ENCODE peak calls at places on chromosomes 3 and 15, in six cellular contexts. A is SW 1271; F is hippocampal formation; O is A549; C is activated naive CD4-positive, alpha-beta T cell treated with Interleukin-2 at 50 U/mL for 16 hours; Y is fibroblast of mammary gland. X is an unnamed sample.
A peak's percentile ranks its signal among the peaks of the same experiment; 100 is the strongest.

GRCh38 chr3:36707623-36708409 is 56.5 kb downstream of the DCLK3 start:
- DNase-seq in F (no peak), A (peak; percentile 22), Y (peak; percentile 65), O (peak; percentile 93), C (no peak), X (no peak)

GRCh38 chr15:89090791-89091666 is 2.8 kb downstream of the ABHD2 start:
- DNase-seq in A (peak; percentile 53), O (no peak), C (peak; percentile 51), F (no peak), Y (peak; percentile 80), X (peak; percentile 69)

GRCh38 chr15:68561146-68561545 is 17.6 kb upstream of the CORO2B start:
- DNase-seq in O (no peak), Y (no peak), A (no peak), F (no peak), C (no peak), X (no peak)

GRCh38 chr3:100993309-100993708 is at the start of gene ABI3BP:
- DNase-seq in O (peak; percentile 41), F (no peak), C (no peak), Y (peak; percentile 94), A (no peak), X (no peak)

GRCh38 chr15:23877502-23878412 is 190.7 kb upstream of the NDN start:
- DNase-seq in O (peak; percentile 55), Y (peak; percentile 12), A (peak; percentile 4), C (no peak), F (peak; percentile 7), X (peak; percentile 11)

GRCh38 chr3:190718691-190719090 is 143.8 kb downstream of the GMNC start:
- DNase-seq in C (no peak), A (no peak), Y (peak; percentile 82), O (no peak), F (no peak), X (no peak)

GRCh38 chr3:41346698-41347097 is 147.4 kb downstream of the CTNNB1 start:
- DNase-seq in Y (peak; percentile 39), C (no peak), O (no peak), A (no peak), F (no peak), X (no peak)

GRCh38 chr3:71107926-71108325 is 475.6 kb downstream of the FOXP1 start:
- DNase-seq in F (no peak), O (no peak), Y (peak; percentile 68), A (no peak), C (no peak), X (no peak)

GRCh38 chr15:40104865-40105516 is 3.7 kb downstream of the BMF start:
- DNase-seq in A (no peak), Y (peak; percentile 78), C (peak; percentile 82), F (peak; percentile 85), O (peak; percentile 69), X (peak; percentile 85)

GRCh38 chr3:151345854-151346253 is 16.5 kb upstream of the P2RY13 start:
- DNase-seq in O (no peak), F (no peak), Y (peak; percentile 79), C (no peak), A (no peak), X (no peak)

GRCh38 chr15:41474941-41475340 is 18.7 kb upstream of the ITPKA start:
- DNase-seq in F (no peak), A (no peak), Y (no peak), O (no peak), C (no peak), X (no peak)

GRCh38 chr3:16658004-16658932 is 53.0 kb upstream of the DAZL start:
- DNase-seq in O (no peak), A (no peak), C (no peak), F (no peak), Y (peak; percentile 13), X (no peak)

GRCh38 chr3:125382323-125382722 is 7.2 kb upstream of the ZNF148 start:
- DNase-seq in O (no peak), Y (no peak), C (no peak), F (no peak), A (no peak), X (no peak)

GRCh38 chr3:183377307-183377959 is 51.0 kb downstream of the MCF2L2 start:
- DNase-seq in A (no peak), F (no peak), O (no peak), C (no peak), Y (peak; percentile 22), X (no peak)

GRCh38 chr3:192835818-192836468 is 81.7 kb downstream of the MB21D2 start:
- DNase-seq in O (no peak), A (no peak), F (no peak), Y (peak; percentile 93), C (no peak), X (no peak)

GRCh38 chr15:56763082-56763481 is 29.8 kb upstream of the ZNF280D start:
- DNase-seq in A (no peak), C (no peak), Y (no peak), O (no peak), F (no peak), X (no peak)

GRCh38 chr15:22952826-22953579 is 27.2 kb downstream of the CYFIP1 start:
- DNase-seq in C (no peak), A (no peak), O (no peak), F (no peak), Y (peak; percentile 38), X (no peak)

GRCh38 chr3:153925826-153926514 is 195.2 kb upstream of the ARHGEF26 start:
- DNase-seq in Y (peak; percentile 83), O (no peak), C (no peak), F (no peak), A (no peak), X (no peak)

GRCh38 chr15:64547275-64547674 is 86.9 kb downstream of the ZNF609 start:
- DNase-seq in A (no peak), C (no peak), F (no peak), O (no peak), Y (no peak), X (no peak)

GRCh38 chr3:124606180-124606579 is 124.1 kb upstream of the UMPS start:
- DNase-seq in F (no peak), Y (no peak), O (no peak), C (no peak), A (no peak), X (no peak)

GRCh38 chr15:72229076-72229946 is 1.7 kb downstream of the PKM start:
- DNase-seq in O (no peak), F (no peak), A (no peak), C (peak; percentile 50), Y (peak; percentile 92), X (peak; percentile 5)

GRCh38 chr3:44862221-44862637 is 517 bp downstream of the TMEM42 start:
- DNase-seq in Y (peak; percentile 36), C (no peak), F (peak; percentile 45), A (no peak), O (no peak), X (no peak)

GRCh38 chr3:59839810-59840515 is 790.1 kb upstream of the CFAP20DC start:
- DNase-seq in O (no peak), Y (no peak), A (no peak), F (no peak), C (no peak), X (peak; percentile 34)

GRCh38 chr3:148464246-148464645 is 233.5 kb upstream of the AGTR1 start:
- DNase-seq in F (no peak), A (no peak), C (no peak), O (no peak), Y (peak; percentile 42), X (no peak)

X was measured in globus pallidus.